ENCODE peak calls at places on chromosomes 3 and 15, in ten cellular contexts. One of them, this sample, is unnamed.

GRCh38 chr15:87669846-87670245 is 586.7 kb downstream of the NTRK3 start:
- DNase-seq in heart left ventricle: no peak
- DNase-seq in H9: no peak
- DNase-seq in endothelial cell of umbilical vein: no peak
- DNase-seq in fibroblast of mammary gland: no peak
- DNase-seq in ovary: no peak
- DNase-seq in fibroblast of lung: no peak
- DNase-seq in IMR-90: no peak
- DNase-seq in kidney epithelial cell: no peak
- DNase-seq in nephron progenitor cell: no peak
- DNase-seq in this sample: no peak

GRCh38 chr3:37096292-37096691 is 78.1 kb downstream of the LRRFIP2 start:
- DNase-seq in H9: no peak
- DNase-seq in fibroblast of lung: peak; percentile 30
- DNase-seq in IMR-90: peak; percentile 78
- DNase-seq in endothelial cell of umbilical vein: peak; percentile 76
- DNase-seq in ovary: no peak
- DNase-seq in heart left ventricle: no peak
- DNase-seq in kidney epithelial cell: no peak
- DNase-seq in nephron progenitor cell: no peak
- DNase-seq in fibroblast of mammary gland: peak; percentile 50
- DNase-seq in this sample: no peak

GRCh38 chr15:96166223-96167200 is 164.0 kb upstream of the NR2F2 start:
- DNase-seq in endothelial cell of umbilical vein: no peak
- DNase-seq in IMR-90: no peak
- DNase-seq in fibroblast of mammary gland: no peak
- DNase-seq in nephron progenitor cell: peak; percentile 9
- DNase-seq in H9: no peak
- DNase-seq in ovary: no peak
- DNase-seq in kidney epithelial cell: no peak
- DNase-seq in heart left ventricle: no peak
- DNase-seq in fibroblast of lung: no peak
- DNase-seq in this sample: no peak

GRCh38 chr15:79339588-79340314 is 28.8 kb downstream of the TMED3 start:
- DNase-seq in ovary: no peak
- DNase-seq in fibroblast of mammary gland: peak; percentile 59
- DNase-seq in nephron progenitor cell: peak; percentile 15
- DNase-seq in IMR-90: peak; percentile 60
- DNase-seq in fibroblast of lung: peak; percentile 64
- DNase-seq in kidney epithelial cell: no peak
- DNase-seq in H9: no peak
- DNase-seq in endothelial cell of umbilical vein: peak; percentile 69
- DNase-seq in heart left ventricle: no peak
- DNase-seq in this sample: peak; percentile 40

GRCh38 chr3:29486087-29486486 is 205.2 kb downstream of the RBMS3 start:
- DNase-seq in heart left ventricle: no peak
- DNase-seq in ovary: no peak
- DNase-seq in H9: no peak
- DNase-seq in IMR-90: peak; percentile 77
- DNase-seq in endothelial cell of umbilical vein: no peak
- DNase-seq in fibroblast of mammary gland: peak; percentile 81
- DNase-seq in fibroblast of lung: peak; percentile 84
- DNase-seq in nephron progenitor cell: no peak
- DNase-seq in kidney epithelial cell: peak; percentile 89
- DNase-seq in this sample: no peak

GRCh38 chr15:60949034-60949977 is 279.8 kb downstream of the RORA start:
- DNase-seq in fibroblast of lung: no peak
- DNase-seq in heart left ventricle: peak; percentile 37
- DNase-seq in ovary: no peak
- DNase-seq in kidney epithelial cell: no peak
- DNase-seq in nephron progenitor cell: no peak
- DNase-seq in endothelial cell of umbilical vein: no peak
- DNase-seq in IMR-90: peak; percentile 76
- DNase-seq in fibroblast of mammary gland: no peak
- DNase-seq in H9: no peak
- DNase-seq in this sample: no peak

GRCh38 chr3:41265823-41266273 is 66.5 kb downstream of the CTNNB1 start:
- DNase-seq in IMR-90: peak; percentile 90
- DNase-seq in fibroblast of lung: peak; percentile 74
- DNase-seq in H9: no peak
- DNase-seq in nephron progenitor cell: no peak
- DNase-seq in heart left ventricle: no peak
- DNase-seq in fibroblast of mammary gland: peak; percentile 88
- DNase-seq in endothelial cell of umbilical vein: peak; percentile 36
- DNase-seq in kidney epithelial cell: peak; percentile 67
- DNase-seq in ovary: no peak
- DNase-seq in this sample: no peak

GRCh38 chr15:62737551-62737950 is 305.0 kb upstream of the TPM1 start:
- DNase-seq in nephron progenitor cell: no peak
- DNase-seq in H9: no peak
- DNase-seq in IMR-90: no peak
- DNase-seq in ovary: no peak
- DNase-seq in heart left ventricle: no peak
- DNase-seq in kidney epithelial cell: no peak
- DNase-seq in endothelial cell of umbilical vein: no peak
- DNase-seq in fibroblast of lung: no peak
- DNase-seq in fibroblast of mammary gland: no peak
- DNase-seq in this sample: no peak

GRCh38 chr3:124033360-124034015 is 41.6 kb upstream of the ROPN1 start:
- DNase-seq in kidney epithelial cell: no peak
- DNase-seq in H9: peak; percentile 34
- DNase-seq in IMR-90: no peak
- DNase-seq in heart left ventricle: peak; percentile 26
- DNase-seq in fibroblast of mammary gland: no peak
- DNase-seq in fibroblast of lung: peak; percentile 5
- DNase-seq in nephron progenitor cell: peak; percentile 65
- DNase-seq in ovary: peak; percentile 48
- DNase-seq in endothelial cell of umbilical vein: no peak
- DNase-seq in this sample: peak; percentile 22

GRCh38 chr3:150635526-150635925 is 32.4 kb downstream of the SELENOT start:
- DNase-seq in heart left ventricle: no peak
- DNase-seq in endothelial cell of umbilical vein: peak; percentile 46
- DNase-seq in H9: no peak
- DNase-seq in kidney epithelial cell: no peak
- DNase-seq in fibroblast of mammary gland: no peak
- DNase-seq in IMR-90: no peak
- DNase-seq in nephron progenitor cell: no peak
- DNase-seq in ovary: no peak
- DNase-seq in fibroblast of lung: no peak
- DNase-seq in this sample: peak; percentile 48

GRCh38 chr15:42344763-42345162 is 14.5 kb upstream of the CAPN3 start:
- DNase-seq in ovary: no peak
- DNase-seq in IMR-90: peak; percentile 83
- DNase-seq in endothelial cell of umbilical vein: peak; percentile 49
- DNase-seq in heart left ventricle: no peak
- DNase-seq in fibroblast of lung: peak; percentile 54
- DNase-seq in H9: no peak
- DNase-seq in kidney epithelial cell: no peak
- DNase-seq in nephron progenitor cell: no peak
- DNase-seq in fibroblast of mammary gland: peak; percentile 95
- DNase-seq in this sample: no peak

GRCh38 chr3:42369304-42369703 is 41.1 kb downstream of the LYZL4 start:
- DNase-seq in fibroblast of lung: no peak
- DNase-seq in ovary: no peak
- DNase-seq in nephron progenitor cell: no peak
- DNase-seq in fibroblast of mammary gland: no peak
- DNase-seq in IMR-90: no peak
- DNase-seq in H9: no peak
- DNase-seq in heart left ventricle: peak; percentile 61
- DNase-seq in kidney epithelial cell: no peak
- DNase-seq in endothelial cell of umbilical vein: no peak
- DNase-seq in this sample: peak; percentile 34

GRCh38 chr3:136184703-136185102 is 11.4 kb downstream of the MSL2 start:
- DNase-seq in heart left ventricle: no peak
- DNase-seq in nephron progenitor cell: no peak
- DNase-seq in IMR-90: no peak
- DNase-seq in endothelial cell of umbilical vein: no peak
- DNase-seq in kidney epithelial cell: no peak
- DNase-seq in fibroblast of lung: peak; percentile 56
- DNase-seq in fibroblast of mammary gland: peak; percentile 63
- DNase-seq in H9: no peak
- DNase-seq in ovary: no peak
- DNase-seq in this sample: no peak

GRCh38 chr3:31704651-31705179 is 172.0 kb downstream of the STT3B start:
- DNase-seq in heart left ventricle: no peak
- DNase-seq in H9: no peak
- DNase-seq in fibroblast of mammary gland: peak; percentile 76
- DNase-seq in IMR-90: peak; percentile 92
- DNase-seq in nephron progenitor cell: no peak
- DNase-seq in ovary: no peak
- DNase-seq in fibroblast of lung: peak; percentile 77
- DNase-seq in endothelial cell of umbilical vein: peak; percentile 80
- DNase-seq in kidney epithelial cell: peak; percentile 66
- DNase-seq in this sample: no peak

GRCh38 chr15:72932461-72932860 is 119.8 kb upstream of the NEO1 start:
- DNase-seq in IMR-90: no peak
- DNase-seq in kidney epithelial cell: no peak
- DNase-seq in H9: no peak
- DNase-seq in ovary: no peak
- DNase-seq in fibroblast of mammary gland: no peak
- DNase-seq in endothelial cell of umbilical vein: no peak
- DNase-seq in heart left ventricle: no peak
- DNase-seq in fibroblast of lung: no peak
- DNase-seq in nephron progenitor cell: no peak
- DNase-seq in this sample: no peak

DNA sequence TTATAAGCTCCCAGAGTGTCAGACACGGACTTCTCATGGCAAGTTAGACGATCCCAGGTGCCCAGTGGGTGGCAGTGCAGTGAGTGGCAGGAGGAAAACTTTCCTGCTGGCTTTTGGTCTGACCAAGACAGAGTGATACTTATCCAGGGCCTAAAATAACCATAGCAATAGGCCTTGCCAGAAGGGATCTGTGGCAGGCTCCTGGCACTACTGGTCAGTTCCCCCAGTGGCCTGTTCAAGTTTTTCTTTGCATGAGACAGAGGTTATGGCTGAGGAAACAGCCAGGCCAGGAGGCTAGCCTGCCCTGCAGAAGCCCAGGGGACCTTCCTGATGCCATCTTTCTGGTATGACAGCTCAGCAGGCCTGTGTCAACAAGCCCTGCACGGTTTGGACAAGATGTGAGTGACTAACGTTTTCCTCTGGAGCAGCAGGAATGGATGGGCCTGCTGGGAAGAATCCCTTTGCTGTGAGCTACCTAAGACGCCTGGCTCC is 17.9 kb downstream of the SCG5 start:
- DNase-seq in ovary: no peak
- DNase-seq in nephron progenitor cell: peak; percentile 24
- DNase-seq in endothelial cell of umbilical vein: peak; percentile 75
- DNase-seq in fibroblast of lung: no peak
- DNase-seq in kidney epithelial cell: peak; percentile 65
- DNase-seq in heart left ventricle: no peak
- DNase-seq in H9: no peak
- DNase-seq in IMR-90: peak; percentile 86
- DNase-seq in fibroblast of mammary gland: peak; percentile 78
- DNase-seq in this sample: no peak
- TF ChIP-seq CTCF in ovary: no peak
- TF ChIP-seq CTCF in nephron progenitor cell: no peak
- TF ChIP-seq CTCF in endothelial cell of umbilical vein: no peak
- TF ChIP-seq CTCF in fibroblast of lung: no peak
- TF ChIP-seq CTCF in kidney epithelial cell: peak; percentile 22
- TF ChIP-seq CTCF in heart left ventricle: no peak
- TF ChIP-seq CTCF in H9: no peak
- TF ChIP-seq CTCF in IMR-90: no peak
- TF ChIP-seq CTCF in fibroblast of mammary gland: no peak
- TF ChIP-seq CTCF in this sample: no peak

GRCh38 chr3:66753670-66754069 is 244.4 kb upstream of the KBTBD8 start:
- DNase-seq in heart left ventricle: no peak
- DNase-seq in IMR-90: no peak
- DNase-seq in endothelial cell of umbilical vein: no peak
- DNase-seq in kidney epithelial cell: no peak
- DNase-seq in fibroblast of lung: no peak
- DNase-seq in nephron progenitor cell: no peak
- DNase-seq in ovary: no peak
- DNase-seq in fibroblast of mammary gland: no peak
- DNase-seq in H9: no peak
- DNase-seq in this sample: no peak
- TF ChIP-seq CTCF in heart left ventricle: no peak
- TF ChIP-seq CTCF in IMR-90: no peak
- TF ChIP-seq CTCF in endothelial cell of umbilical vein: no peak
- TF ChIP-seq CTCF in kidney epithelial cell: no peak
- TF ChIP-seq CTCF in fibroblast of lung: no peak
- TF ChIP-seq CTCF in nephron progenitor cell: no peak
- TF ChIP-seq CTCF in ovary: no peak
- TF ChIP-seq CTCF in fibroblast of mammary gland: no peak
- TF ChIP-seq CTCF in H9: no peak
- TF ChIP-seq CTCF in this sample: no peak

GRCh38 chr15:101642361-101642760 is 9.8 kb downstream of the TM2D3 start:
- DNase-seq in heart left ventricle: no peak
- DNase-seq in fibroblast of lung: no peak
- DNase-seq in ovary: no peak
- DNase-seq in nephron progenitor cell: no peak
- DNase-seq in fibroblast of mammary gland: no peak
- DNase-seq in kidney epithelial cell: no peak
- DNase-seq in endothelial cell of umbilical vein: peak; percentile 41
- DNase-seq in IMR-90: no peak
- DNase-seq in H9: no peak
- DNase-seq in this sample: no peak
- TF ChIP-seq CTCF in heart left ventricle: no peak
- TF ChIP-seq CTCF in fibroblast of lung: no peak
- TF ChIP-seq CTCF in ovary: no peak
- TF ChIP-seq CTCF in nephron progenitor cell: no peak
- TF ChIP-seq CTCF in fibroblast of mammary gland: no peak
- TF ChIP-seq CTCF in kidney epithelial cell: peak; percentile 24
- TF ChIP-seq CTCF in endothelial cell of umbilical vein: peak; percentile 13
- TF ChIP-seq CTCF in IMR-90: no peak
- TF ChIP-seq CTCF in H9: no peak
- TF ChIP-seq CTCF in this sample: peak; percentile 2

GRCh38 chr3:89947357-89947954 is 840.0 kb downstream of the EPHA3 start:
- DNase-seq in endothelial cell of umbilical vein: no peak
- DNase-seq in IMR-90: no peak
- DNase-seq in nephron progenitor cell: no peak
- DNase-seq in ovary: no peak
- DNase-seq in H9: peak; percentile 35
- DNase-seq in kidney epithelial cell: no peak
- DNase-seq in fibroblast of mammary gland: no peak
- DNase-seq in heart left ventricle: no peak
- DNase-seq in fibroblast of lung: no peak
- DNase-seq in this sample: no peak
- TF ChIP-seq CTCF in endothelial cell of umbilical vein: no peak
- TF ChIP-seq CTCF in IMR-90: no peak
- TF ChIP-seq CTCF in nephron progenitor cell: no peak
- TF ChIP-seq CTCF in ovary: no peak
- TF ChIP-seq CTCF in H9: peak; percentile 26
- TF ChIP-seq CTCF in kidney epithelial cell: no peak
- TF ChIP-seq CTCF in fibroblast of mammary gland: no peak
- TF ChIP-seq CTCF in heart left ventricle: no peak
- TF ChIP-seq CTCF in fibroblast of lung: no peak
- TF ChIP-seq CTCF in this sample: no peak

This sample was measured in GM10248.